ENCODE peak calls at places on chromosomes 6 and 20, in seven cellular contexts. M is T-helper 2 cell, H is HFFc6, J is GM04503, S is NCI-H345, A is A172, U is body of pancreas. L is an unnamed sample.

GRCh38 chr6:128179890-128180440 is 279.1 kb upstream of the THEMIS start:
- DNase-seq in J (no peak), M (no peak), A (no peak), S (no peak), U (no peak), H (no peak), L (peak)

GRCh38 chr6:55960344-55960743 is 85.0 kb upstream of the BMP5 start:
- DNase-seq in H (no peak), S (no peak), A (no peak), U (no peak), M (no peak), J (no peak), L (no peak)

GRCh38 chr6:123393333-123393732 is 243.4 kb downstream of the TRDN start:
- DNase-seq in J (no peak), M (no peak), S (peak), H (no peak), U (no peak), A (peak), L (no peak)

GRCh38 chr20:32064667-32065066 is 12.6 kb downstream of the HCK start:
- DNase-seq in H (no peak), U (no peak), M (no peak), A (no peak), J (no peak), S (no peak), L (no peak)

GRCh38 chr6:135418040-135418439 is 79.5 kb downstream of the AHI1 start:
- DNase-seq in U (no peak), M (no peak), H (no peak), S (no peak), A (no peak), J (no peak), L (no peak)

GRCh38 chr6:10526156-10526555 is 5.0 kb downstream of the GCNT2 start:
- DNase-seq in S (no peak), H (no peak), U (no peak), J (no peak), A (peak), M (no peak), L (peak)

GRCh38 chr6:132712366-132712765 is 1.5 kb downstream of the VNN1 start:
- DNase-seq in J (no peak), H (peak), U (no peak), A (peak), M (no peak), S (no peak), L (peak)

GRCh38 chr20:53829086-53829703 is 235.6 kb upstream of the ZNF217 start:
- DNase-seq in J (peak), A (peak), S (no peak), H (peak), M (peak), U (no peak), L (peak)

GRCh38 chr6:129507846-129508245 is 202.1 kb downstream of the ARHGAP18 start:
- DNase-seq in U (no peak), M (no peak), H (no peak), J (no peak), S (no peak), A (no peak), L (no peak)

L was measured in dermis blood vessel endothelial cell.